ENCODE peak calls at places on chromosomes 2 and 18, in seven cellular contexts. T, B, O, W, J, G and Y are unnamed samples.

GRCh38 chr2:189164732-189165131 is 14.8 kb downstream of the COL5A2 start:
- DNase-seq in W (no peak), T (no peak), B (no peak), G (no peak), O (no peak), J (no peak), Y (peak; percentile 26)

GRCh38 chr2:216632952-216633615 is at the start of gene IGFBP2:
- DNase-seq in O (no peak), W (peak; percentile 83), G (peak; percentile 41), T (no peak), B (peak; percentile 53), J (peak; percentile 56), Y (no peak)

GRCh38 chr18:50726960-50727589 is 92.7 kb downstream of the MRO start:
- DNase-seq in G (no peak), J (no peak), T (no peak), W (no peak), O (no peak), B (no peak), Y (no peak)

GRCh38 chr2:176122633-176123482 is at the start of gene HOXD9:
- DNase-seq in T (no peak), J (peak; percentile 84), G (no peak), O (peak; percentile 88), B (no peak), W (peak; percentile 67), Y (no peak)

GRCh38 chr2:15747698-15748471 is 156.2 kb downstream of the DDX1 start:
- DNase-seq in T (no peak), G (no peak), B (no peak), W (no peak), J (no peak), O (no peak), Y (no peak)

GRCh38 chr2:46184794-46185583 is 112.2 kb upstream of the EPAS1 start:
- DNase-seq in B (no peak), O (no peak), W (no peak), J (no peak), T (no peak), G (no peak), Y (no peak)

GRCh38 chr2:26609839-26610277 is 31.3 kb downstream of the CIB4 start:
- DNase-seq in W (no peak), G (no peak), B (no peak), J (no peak), T (no peak), O (peak; percentile 79), Y (no peak)

GRCh38 chr18:28831908-28832307 is 655.0 kb upstream of the CDH2 start:
- DNase-seq in G (no peak), W (no peak), T (no peak), O (no peak), J (no peak), B (no peak), Y (no peak)

GRCh38 chr2:109607766-109608165 is 6.0 kb downstream of the SEPTIN10 start:
- DNase-seq in O (no peak), T (no peak), B (no peak), J (peak; percentile 11), G (no peak), W (no peak), Y (peak; percentile 61)

GRCh38 chr18:61531182-61531581 is 198.0 kb downstream of the CDH20 start:
- DNase-seq in W (no peak), T (no peak), J (no peak), B (no peak), G (no peak), O (no peak), Y (no peak)

GRCh38 chr2:111219285-111219684 is 98.6 kb downstream of the BCL2L11 start:
- DNase-seq in W (no peak), B (no peak), T (no peak), J (no peak), O (no peak), G (no peak), Y (no peak)

GRCh38 chr18:58226476-58226875 is 182.4 kb downstream of the NEDD4L start:
- DNase-seq in B (no peak), W (no peak), J (no peak), T (no peak), O (no peak), G (no peak), Y (no peak)

GRCh38 chr2:128626758-128627515 is 308.3 kb upstream of the HS6ST1 start:
- DNase-seq in O (peak; percentile 41), J (no peak), B (no peak), G (no peak), W (peak; percentile 35), T (no peak), Y (no peak)

GRCh38 chr2:218169757-218170546 is 3.2 kb upstream of the CXCR1 start:
- DNase-seq in J (no peak), G (no peak), W (no peak), O (no peak), T (no peak), B (no peak), Y (no peak)

GRCh38 chr2:238700122-238700457 is 147.8 kb upstream of the TWIST2 start:
- DNase-seq in O (no peak), G (no peak), J (no peak), W (no peak), T (no peak), B (peak; percentile 75), Y (peak; percentile 35)

GRCh38 chr18:24492445-24492844 is 32.0 kb downstream of the HRH4 start:
- DNase-seq in O (peak; percentile 78), J (no peak), B (no peak), T (no peak), W (no peak), G (no peak), Y (no peak)

GRCh38 chr18:13260114-13260926 is 41.8 kb downstream of the LDLRAD4 start:
- DNase-seq in O (peak; percentile 62), G (no peak), W (no peak), J (peak; percentile 75), T (no peak), B (no peak), Y (no peak)

GRCh38 chr2:19861771-19862170 is 40.0 kb downstream of the TTC32 start:
- DNase-seq in J (no peak), T (no peak), W (no peak), O (no peak), B (no peak), G (no peak), Y (peak; percentile 76)

GRCh38 chr2:212816267-212816666 is 277.7 kb upstream of the ERBB4 start:
- DNase-seq in W (no peak), O (no peak), T (no peak), J (no peak), G (no peak), B (no peak), Y (no peak)

GRCh38 chr2:169066817-169067356 is 2.5 kb upstream of the DHRS9 start:
- DNase-seq in W (no peak), B (no peak), J (no peak), T (no peak), O (no peak), G (no peak), Y (no peak)

GRCh38 chr2:169072163-169072925 is 3.0 kb downstream of the DHRS9 start:
- DNase-seq in B (no peak), G (no peak), J (peak; percentile 26), O (no peak), T (no peak), W (no peak), Y (no peak)

GRCh38 chr2:169071455-169071854 is 2.1 kb downstream of the DHRS9 start:
- DNase-seq in J (no peak), T (no peak), G (no peak), B (no peak), O (no peak), W (no peak), Y (no peak)

GRCh38 chr2:169069341-169069740 is at the start of gene DHRS9:
- DNase-seq in G (peak; percentile 79), B (no peak), O (peak; percentile 77), J (peak; percentile 39), W (no peak), T (peak; percentile 86), Y (peak; percentile 99)

DNA sequence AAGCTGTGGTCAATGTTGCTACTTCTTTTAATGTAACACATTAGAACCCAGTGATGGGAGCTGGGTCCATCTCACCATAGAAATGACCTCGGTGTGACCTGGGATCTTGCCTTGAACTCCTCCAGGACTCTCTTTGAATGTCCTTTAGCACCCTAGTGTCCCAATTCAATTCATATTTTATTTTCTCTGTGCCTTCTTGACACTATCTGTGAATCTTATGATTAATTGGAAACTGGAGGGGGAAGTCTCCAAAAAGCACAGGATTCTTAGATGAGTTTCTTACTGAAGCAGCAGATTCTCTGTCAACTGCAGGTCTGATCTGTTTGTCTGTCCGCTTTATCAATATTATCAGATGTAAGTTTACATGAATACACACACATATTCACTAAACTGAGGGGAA is 455 bp downstream of the DHRS9 start:
- DNase-seq in J (no peak), O (no peak), T (no peak), G (no peak), W (no peak), B (no peak), Y (no peak)
- H3K27me3 ChIP-seq in J (no peaks in the 10 kb centered on the region), O (no peaks in the 10 kb centered on the region), T (no peaks in the 10 kb centered on the region), G (no peaks in the 10 kb centered on the region), W (no peaks in the 10 kb centered on the region), B (no peaks in the 10 kb centered on the region), Y (no peaks in the 10 kb centered on the region)

GRCh38 chr18:41745166-41746049 is 209.6 kb upstream of the PIK3C3 start:
- DNase-seq in O (no peak), G (no peak), T (no peak), B (peak; percentile 49), J (peak; percentile 71), W (peak; percentile 60), Y (peak; percentile 41)
- TF ChIP-seq CTCF in O (no peak), G (no peak), T (peak; percentile 81), B (peak; percentile 74), J (peak; percentile 64), W (peak; percentile 22), Y (peak; percentile 73)

GRCh38 chr2:117321816-117322215 is 492.7 kb upstream of the DDX18 start:
- DNase-seq in O (no peak), G (no peak), T (no peak), J (no peak), B (no peak), W (no peak), Y (peak; percentile 68)

GRCh38 chr2:117323341-117323740 is 491.1 kb upstream of the DDX18 start:
- DNase-seq in G (no peak), J (no peak), W (no peak), O (no peak), T (no peak), B (no peak), Y (no peak)
- H3K4me3 ChIP-seq in G (no peak overlapping the region), J (no peak overlapping the region), W (no peak overlapping the region), O (no peak overlapping the region), T (no peak overlapping the region), B (no peak overlapping the region), Y (no peak overlapping the region)

DNA sequence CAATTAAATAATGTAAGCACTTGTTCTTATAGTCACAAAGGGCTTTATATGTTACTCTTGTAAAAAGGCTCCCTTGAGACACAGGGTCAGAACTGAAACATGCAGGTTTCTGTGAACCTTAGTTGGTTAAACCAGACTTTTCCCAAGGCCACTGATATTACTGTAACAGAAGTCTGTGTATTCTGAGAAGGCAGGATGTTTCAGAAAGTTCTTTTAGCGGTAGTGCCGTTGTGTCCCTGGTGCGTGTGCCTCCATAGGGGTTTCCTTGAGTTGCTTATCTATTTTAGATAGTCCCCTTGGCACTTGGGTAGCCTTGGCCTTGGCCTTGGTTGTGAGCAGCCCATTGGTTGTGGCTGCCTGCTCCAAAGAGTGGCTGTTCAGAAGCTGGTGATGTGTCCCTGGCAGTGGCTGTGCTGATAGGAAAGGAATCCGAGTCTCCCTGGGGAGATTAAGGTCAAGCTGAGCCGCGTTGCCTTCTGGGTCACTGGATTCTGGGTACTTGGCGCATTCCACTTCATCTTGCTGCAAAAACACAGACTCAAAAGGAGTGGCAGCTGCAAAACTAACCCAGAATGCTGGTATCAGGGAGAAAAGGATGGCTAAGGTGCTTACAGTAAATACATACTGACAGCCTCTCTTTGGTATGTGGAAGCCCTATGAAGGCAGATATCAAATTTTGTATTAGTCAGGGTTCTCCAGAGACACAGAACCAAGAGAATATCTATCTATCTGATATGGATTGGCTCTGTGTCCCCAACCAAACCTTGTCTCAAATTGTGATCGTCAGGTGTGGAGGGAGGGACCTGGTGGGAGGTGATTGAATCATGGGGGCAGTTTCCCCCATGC is 69.7 kb downstream of the FHOD3 start:
- DNase-seq in W (no peak), T (no peak), B (no peak), J (no peak), G (no peak), O (no peak), Y (no peak)
- H3K27me3 ChIP-seq in W (no peaks in the 10 kb centered on the region), T (no peaks in the 10 kb centered on the region), B (no peaks in the 10 kb centered on the region), J (no peaks in the 10 kb centered on the region), G (no peaks in the 10 kb centered on the region), O (no peaks in the 10 kb centered on the region), Y (no peaks in the 10 kb centered on the region)